ENCODE peak calls at places on chromosomes 5 and 9, in six cellular contexts. One of them, this sample, is unnamed.

GRCh38 chr9:14372437-14373318 is 58.7 kb upstream of the NFIB start:
- DNase-seq in stimulated activated CD4-positive, alpha-beta T cell treated with anti-CD3 and anti-CD28 coated beads, Interleukin-15, amount 100 ng/mL, for 48 hours: no peak
- DNase-seq in WERI-Rb-1: peak
- DNase-seq in GM10248: no peak
- DNase-seq in stomach: no peak
- DNase-seq in T follicular helper cell: no peak
- DNase-seq in this sample: peak

GRCh38 chr9:111483419-111483861 is 743 bp downstream of the ECPAS start:
- DNase-seq in stimulated activated CD4-positive, alpha-beta T cell treated with anti-CD3 and anti-CD28 coated beads, Interleukin-15, amount 100 ng/mL, for 48 hours: peak
- DNase-seq in WERI-Rb-1: peak
- DNase-seq in GM10248: peak
- DNase-seq in stomach: no peak
- DNase-seq in T follicular helper cell: peak
- DNase-seq in this sample: no peak

GRCh38 chr5:162683280-162683679 is 615.7 kb downstream of the GABRG2 start:
- DNase-seq in stimulated activated CD4-positive, alpha-beta T cell treated with anti-CD3 and anti-CD28 coated beads, Interleukin-15, amount 100 ng/mL, for 48 hours: no peak
- DNase-seq in WERI-Rb-1: no peak
- DNase-seq in GM10248: no peak
- DNase-seq in stomach: no peak
- DNase-seq in T follicular helper cell: no peak
- DNase-seq in this sample: no peak

GRCh38 chr9:106575903-106576755 is 286.8 kb upstream of the ZNF462 start:
- DNase-seq in stimulated activated CD4-positive, alpha-beta T cell treated with anti-CD3 and anti-CD28 coated beads, Interleukin-15, amount 100 ng/mL, for 48 hours: no peak
- DNase-seq in WERI-Rb-1: no peak
- DNase-seq in GM10248: no peak
- DNase-seq in stomach: no peak
- DNase-seq in T follicular helper cell: no peak
- DNase-seq in this sample: no peak

GRCh38 chr9:22913026-22913425 is 466.4 kb downstream of the DMRTA1 start:
- DNase-seq in stimulated activated CD4-positive, alpha-beta T cell treated with anti-CD3 and anti-CD28 coated beads, Interleukin-15, amount 100 ng/mL, for 48 hours: no peak
- DNase-seq in WERI-Rb-1: no peak
- DNase-seq in GM10248: no peak
- DNase-seq in stomach: no peak
- DNase-seq in T follicular helper cell: no peak
- DNase-seq in this sample: no peak

GRCh38 chr5:113123563-113123962 is 147.0 kb downstream of the DCP2 start:
- DNase-seq in stimulated activated CD4-positive, alpha-beta T cell treated with anti-CD3 and anti-CD28 coated beads, Interleukin-15, amount 100 ng/mL, for 48 hours: no peak
- DNase-seq in WERI-Rb-1: peak
- DNase-seq in GM10248: no peak
- DNase-seq in stomach: no peak
- DNase-seq in T follicular helper cell: no peak
- DNase-seq in this sample: peak

GRCh38 chr9:97557606-97558095 is 56.2 kb downstream of the TMOD1 start:
- DNase-seq in stimulated activated CD4-positive, alpha-beta T cell treated with anti-CD3 and anti-CD28 coated beads, Interleukin-15, amount 100 ng/mL, for 48 hours: no peak
- DNase-seq in WERI-Rb-1: no peak
- DNase-seq in GM10248: no peak
- DNase-seq in stomach: peak
- DNase-seq in T follicular helper cell: no peak
- DNase-seq in this sample: no peak

GRCh38 chr5:140126315-140127012 is 727 bp downstream of the IGIP start:
- DNase-seq in stimulated activated CD4-positive, alpha-beta T cell treated with anti-CD3 and anti-CD28 coated beads, Interleukin-15, amount 100 ng/mL, for 48 hours: no peak
- DNase-seq in WERI-Rb-1: no peak
- DNase-seq in GM10248: no peak
- DNase-seq in stomach: no peak
- DNase-seq in T follicular helper cell: no peak
- DNase-seq in this sample: no peak

GRCh38 chr5:154842689-154843530 is 7.5 kb downstream of the FAXDC2 start:
- DNase-seq in stimulated activated CD4-positive, alpha-beta T cell treated with anti-CD3 and anti-CD28 coated beads, Interleukin-15, amount 100 ng/mL, for 48 hours: no peak
- DNase-seq in WERI-Rb-1: no peak
- DNase-seq in GM10248: no peak
- DNase-seq in stomach: no peak
- DNase-seq in T follicular helper cell: no peak
- DNase-seq in this sample: no peak

GRCh38 chr5:129361441-129362025 is 98.6 kb upstream of the ADAMTS19 start:
- DNase-seq in stimulated activated CD4-positive, alpha-beta T cell treated with anti-CD3 and anti-CD28 coated beads, Interleukin-15, amount 100 ng/mL, for 48 hours: no peak
- DNase-seq in WERI-Rb-1: no peak
- DNase-seq in GM10248: peak
- DNase-seq in stomach: no peak
- DNase-seq in T follicular helper cell: no peak
- DNase-seq in this sample: no peak

GRCh38 chr9:70832487-70832886 is 288.9 kb downstream of the TRPM3 start:
- DNase-seq in stimulated activated CD4-positive, alpha-beta T cell treated with anti-CD3 and anti-CD28 coated beads, Interleukin-15, amount 100 ng/mL, for 48 hours: no peak
- DNase-seq in WERI-Rb-1: no peak
- DNase-seq in GM10248: no peak
- DNase-seq in stomach: no peak
- DNase-seq in T follicular helper cell: no peak
- DNase-seq in this sample: no peak

GRCh38 chr9:110521211-110521610 is 58.3 kb downstream of the SVEP1 start:
- DNase-seq in stimulated activated CD4-positive, alpha-beta T cell treated with anti-CD3 and anti-CD28 coated beads, Interleukin-15, amount 100 ng/mL, for 48 hours: no peak
- DNase-seq in WERI-Rb-1: no peak
- DNase-seq in GM10248: no peak
- DNase-seq in stomach: no peak
- DNase-seq in T follicular helper cell: no peak
- DNase-seq in this sample: no peak

GRCh38 chr5:125695994-125696679 is 727.1 kb upstream of the GRAMD2B start:
- DNase-seq in stimulated activated CD4-positive, alpha-beta T cell treated with anti-CD3 and anti-CD28 coated beads, Interleukin-15, amount 100 ng/mL, for 48 hours: no peak
- DNase-seq in WERI-Rb-1: no peak
- DNase-seq in GM10248: no peak
- DNase-seq in stomach: no peak
- DNase-seq in T follicular helper cell: no peak
- DNase-seq in this sample: no peak

GRCh38 chr5:128537306-128537998 is 593 bp downstream of the FBN2 start:
- DNase-seq in stimulated activated CD4-positive, alpha-beta T cell treated with anti-CD3 and anti-CD28 coated beads, Interleukin-15, amount 100 ng/mL, for 48 hours: no peak
- DNase-seq in WERI-Rb-1: peak
- DNase-seq in GM10248: peak
- DNase-seq in stomach: no peak
- DNase-seq in T follicular helper cell: no peak
- DNase-seq in this sample: no peak

GRCh38 chr9:69484023-69484422 is 159.0 kb downstream of the ENTREP1 start:
- DNase-seq in stimulated activated CD4-positive, alpha-beta T cell treated with anti-CD3 and anti-CD28 coated beads, Interleukin-15, amount 100 ng/mL, for 48 hours: no peak
- DNase-seq in WERI-Rb-1: no peak
- DNase-seq in GM10248: no peak
- DNase-seq in stomach: no peak
- DNase-seq in T follicular helper cell: no peak
- DNase-seq in this sample: no peak

GRCh38 chr5:142692280-142692775 is 6.4 kb upstream of the FGF1 start:
- DNase-seq in stimulated activated CD4-positive, alpha-beta T cell treated with anti-CD3 and anti-CD28 coated beads, Interleukin-15, amount 100 ng/mL, for 48 hours: no peak
- DNase-seq in WERI-Rb-1: no peak
- DNase-seq in GM10248: no peak
- DNase-seq in stomach: no peak
- DNase-seq in T follicular helper cell: no peak
- DNase-seq in this sample: no peak

GRCh38 chr9:33264473-33265177 is at the start of the genes BAG1 and CHMP5:
- DNase-seq in stimulated activated CD4-positive, alpha-beta T cell treated with anti-CD3 and anti-CD28 coated beads, Interleukin-15, amount 100 ng/mL, for 48 hours: peak
- DNase-seq in WERI-Rb-1: peak
- DNase-seq in GM10248: peak
- DNase-seq in stomach: peak
- DNase-seq in T follicular helper cell: peak
- DNase-seq in this sample: peak

GRCh38 chr5:78979117-78979742 is 5.9 kb downstream of the ARSB start:
- DNase-seq in stimulated activated CD4-positive, alpha-beta T cell treated with anti-CD3 and anti-CD28 coated beads, Interleukin-15, amount 100 ng/mL, for 48 hours: no peak
- DNase-seq in WERI-Rb-1: no peak
- DNase-seq in GM10248: no peak
- DNase-seq in stomach: no peak
- DNase-seq in T follicular helper cell: no peak
- DNase-seq in this sample: no peak

GRCh38 chr5:89929834-89930233 is 479.7 kb downstream of the CETN3 start:
- DNase-seq in stimulated activated CD4-positive, alpha-beta T cell treated with anti-CD3 and anti-CD28 coated beads, Interleukin-15, amount 100 ng/mL, for 48 hours: no peak
- DNase-seq in WERI-Rb-1: no peak
- DNase-seq in GM10248: no peak
- DNase-seq in stomach: no peak
- DNase-seq in T follicular helper cell: no peak
- DNase-seq in this sample: no peak

GRCh38 chr9:134983506-134984371 is 66.0 kb upstream of the FCN1 start:
- DNase-seq in stimulated activated CD4-positive, alpha-beta T cell treated with anti-CD3 and anti-CD28 coated beads, Interleukin-15, amount 100 ng/mL, for 48 hours: no peak
- DNase-seq in WERI-Rb-1: peak
- DNase-seq in GM10248: no peak
- DNase-seq in stomach: no peak
- DNase-seq in T follicular helper cell: no peak
- DNase-seq in this sample: no peak

GRCh38 chr5:172403822-172404221 is 50.5 kb downstream of the SH3PXD2B start:
- DNase-seq in stimulated activated CD4-positive, alpha-beta T cell treated with anti-CD3 and anti-CD28 coated beads, Interleukin-15, amount 100 ng/mL, for 48 hours: no peak
- DNase-seq in WERI-Rb-1: no peak
- DNase-seq in GM10248: no peak
- DNase-seq in stomach: no peak
- DNase-seq in T follicular helper cell: no peak
- DNase-seq in this sample: no peak

GRCh38 chr5:76622973-76623596 is at the start of gene F2RL2:
- DNase-seq in stimulated activated CD4-positive, alpha-beta T cell treated with anti-CD3 and anti-CD28 coated beads, Interleukin-15, amount 100 ng/mL, for 48 hours: no peak
- DNase-seq in WERI-Rb-1: peak
- DNase-seq in GM10248: no peak
- DNase-seq in stomach: no peak
- DNase-seq in T follicular helper cell: no peak
- DNase-seq in this sample: no peak

GRCh38 chr9:134606951-134607733 is 34.5 kb upstream of the COL5A1 start:
- DNase-seq in stimulated activated CD4-positive, alpha-beta T cell treated with anti-CD3 and anti-CD28 coated beads, Interleukin-15, amount 100 ng/mL, for 48 hours: no peak
- DNase-seq in WERI-Rb-1: peak
- DNase-seq in GM10248: no peak
- DNase-seq in stomach: peak
- DNase-seq in T follicular helper cell: no peak
- DNase-seq in this sample: no peak

GRCh38 chr5:83097582-83098265 is 20.4 kb downstream of the XRCC4 start:
- DNase-seq in stimulated activated CD4-positive, alpha-beta T cell treated with anti-CD3 and anti-CD28 coated beads, Interleukin-15, amount 100 ng/mL, for 48 hours: no peak
- DNase-seq in WERI-Rb-1: no peak
- DNase-seq in GM10248: no peak
- DNase-seq in stomach: no peak
- DNase-seq in T follicular helper cell: no peak
- DNase-seq in this sample: no peak

GRCh38 chr9:104854613-104855012 is 73.3 kb downstream of the ABCA1 start:
- DNase-seq in stimulated activated CD4-positive, alpha-beta T cell treated with anti-CD3 and anti-CD28 coated beads, Interleukin-15, amount 100 ng/mL, for 48 hours: no peak
- DNase-seq in WERI-Rb-1: no peak
- DNase-seq in GM10248: no peak
- DNase-seq in stomach: no peak
- DNase-seq in T follicular helper cell: no peak
- DNase-seq in this sample: no peak

GRCh38 chr5:175738126-175738525 is 80.3 kb downstream of the HRH2 start:
- DNase-seq in stimulated activated CD4-positive, alpha-beta T cell treated with anti-CD3 and anti-CD28 coated beads, Interleukin-15, amount 100 ng/mL, for 48 hours: no peak
- DNase-seq in WERI-Rb-1: no peak
- DNase-seq in GM10248: no peak
- DNase-seq in stomach: no peak
- DNase-seq in T follicular helper cell: no peak
- DNase-seq in this sample: no peak

GRCh38 chr5:53053364-53053763 is 56.2 kb downstream of the MOCS2 start:
- DNase-seq in stimulated activated CD4-positive, alpha-beta T cell treated with anti-CD3 and anti-CD28 coated beads, Interleukin-15, amount 100 ng/mL, for 48 hours: no peak
- DNase-seq in WERI-Rb-1: no peak
- DNase-seq in GM10248: no peak
- DNase-seq in stomach: no peak
- DNase-seq in T follicular helper cell: no peak
- DNase-seq in this sample: no peak

GRCh38 chr5:77138981-77139380 is 51.9 kb upstream of the ZBED3 start:
- DNase-seq in stimulated activated CD4-positive, alpha-beta T cell treated with anti-CD3 and anti-CD28 coated beads, Interleukin-15, amount 100 ng/mL, for 48 hours: no peak
- DNase-seq in WERI-Rb-1: no peak
- DNase-seq in GM10248: no peak
- DNase-seq in stomach: no peak
- DNase-seq in T follicular helper cell: no peak
- DNase-seq in this sample: no peak

GRCh38 chr9:135030711-135031245 is 56.7 kb upstream of the OLFM1 start:
- DNase-seq in stimulated activated CD4-positive, alpha-beta T cell treated with anti-CD3 and anti-CD28 coated beads, Interleukin-15, amount 100 ng/mL, for 48 hours: no peak
- DNase-seq in WERI-Rb-1: peak
- DNase-seq in GM10248: no peak
- DNase-seq in stomach: no peak
- DNase-seq in T follicular helper cell: no peak
- DNase-seq in this sample: no peak

GRCh38 chr5:125786021-125786420 is 637.2 kb upstream of the GRAMD2B start:
- DNase-seq in stimulated activated CD4-positive, alpha-beta T cell treated with anti-CD3 and anti-CD28 coated beads, Interleukin-15, amount 100 ng/mL, for 48 hours: no peak
- DNase-seq in WERI-Rb-1: no peak
- DNase-seq in GM10248: no peak
- DNase-seq in stomach: no peak
- DNase-seq in T follicular helper cell: no peak
- DNase-seq in this sample: no peak

This sample was measured in iPS DF 19.7.